ENCODE peak calls at places on chromosomes 6 and 20, in five cellular contexts. A is mammary epithelial cell, R is neural progenitor cell, S is brain microvascular endothelial cell, V is HepG2. P is an unnamed sample.

GRCh38 chr20:7703436-7703835 is 236.8 kb downstream of the HAO1 start:
- DNase-seq in A (no peak), R (no peak), S (no peak), V (no peak), P (no peak)

GRCh38 chr20:56411759-56412472 is at the start of gene CASS4:
- DNase-seq in A (no peak), R (no peak), S (peak), V (peak), P (peak)

GRCh38 chr6:167267896-167268528 is 23.1 kb upstream of the UNC93A start:
- DNase-seq in A (no peak), R (no peak), S (no peak), V (no peak), P (no peak)

GRCh38 chr6:144285798-144286502 is 815 bp downstream of the UTRN start:
- DNase-seq in A (peak), R (peak), S (peak), V (peak), P (no peak)

GRCh38 chr6:72619883-72620696 is 1.8 kb upstream of the KCNQ5 start:
- DNase-seq in A (no peak), R (peak), S (peak), V (no peak), P (peak)

GRCh38 chr6:122609881-122610689 is at the start of gene PKIB:
- DNase-seq in A (peak), R (peak), S (peak), V (peak), P (peak)

GRCh38 chr6:37359034-37359433 is 5.3 kb downstream of the RNF8 start:
- DNase-seq in A (no peak), R (no peak), S (no peak), V (no peak), P (no peak)

GRCh38 chr6:55875420-55875819 is at the start of gene BMP5:
- DNase-seq in A (no peak), R (peak), S (no peak), V (no peak), P (peak)

GRCh38 chr6:143164565-143165105 is 103.9 kb downstream of the AIG1 start:
- DNase-seq in A (no peak), R (no peak), S (no peak), V (no peak), P (no peak)

GRCh38 chr6:47525330-47526057 is 47.9 kb downstream of the CD2AP start:
- DNase-seq in A (no peak), R (no peak), S (no peak), V (no peak), P (no peak)

GRCh38 chr6:162058281-162058875 is 669.2 kb downstream of the PRKN start:
- DNase-seq in A (peak), R (no peak), S (no peak), V (peak), P (peak)

GRCh38 chr20:18056174-18057105 is 1.3 kb downstream of the OVOL2 start:
- DNase-seq in A (peak), R (peak), S (no peak), V (no peak), P (no peak)

GRCh38 chr6:2862712-2863174 is 21.1 kb upstream of the SERPINB1 start:
- DNase-seq in A (no peak), R (no peak), S (no peak), V (no peak), P (no peak)

DNA sequence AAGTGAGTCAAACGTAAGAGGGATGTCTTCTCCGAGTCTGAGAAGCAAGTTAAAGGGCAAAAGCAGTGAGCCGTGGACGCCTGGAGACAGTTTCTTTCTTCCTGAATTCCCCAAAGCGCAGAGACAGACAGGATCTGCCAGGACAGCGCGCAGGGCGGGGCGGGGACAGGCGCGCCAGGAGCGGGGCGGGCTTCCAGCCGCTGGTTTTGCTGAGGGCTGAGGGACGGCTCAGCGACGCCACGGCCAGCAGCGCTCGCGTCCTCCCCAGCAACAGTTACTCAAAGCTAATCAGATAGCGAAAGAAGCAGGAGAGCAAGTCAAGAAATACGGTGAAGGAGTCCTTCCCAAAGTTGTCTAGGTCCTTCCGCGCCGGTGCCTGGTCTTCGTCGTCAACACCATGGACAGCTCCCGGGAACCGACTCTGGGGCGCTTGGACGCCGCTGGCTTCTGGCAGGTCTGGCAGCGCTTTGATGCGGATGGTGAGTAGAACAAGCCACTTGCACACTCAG is at the start of gene SCGN:
- DNase-seq in A (peak), R (peak), S (peak), V (peak), P (peak)
- H3K4me3 ChIP-seq in A (no peak), R (peak), S (peak), V (peak), P (no peak)

GRCh38 chr6:34940030-34940434 is 51.0 kb downstream of the ANKS1A start:
- DNase-seq in A (no peak), R (no peak), S (no peak), V (peak), P (no peak)
- TF ChIP-seq CTCF in A (no peak), R (no peak), S (no peak), V (no peak), P (no peak)

GRCh38 chr6:4778086-4778485 is 1.9 kb downstream of the CDYL start:
- DNase-seq in A (peak), R (no peak), S (no peak), V (no peak), P (no peak)
- H3K4me3 ChIP-seq in A (no peak), R (peak), S (no peak), V (no peak), P (no peak)

DNA sequence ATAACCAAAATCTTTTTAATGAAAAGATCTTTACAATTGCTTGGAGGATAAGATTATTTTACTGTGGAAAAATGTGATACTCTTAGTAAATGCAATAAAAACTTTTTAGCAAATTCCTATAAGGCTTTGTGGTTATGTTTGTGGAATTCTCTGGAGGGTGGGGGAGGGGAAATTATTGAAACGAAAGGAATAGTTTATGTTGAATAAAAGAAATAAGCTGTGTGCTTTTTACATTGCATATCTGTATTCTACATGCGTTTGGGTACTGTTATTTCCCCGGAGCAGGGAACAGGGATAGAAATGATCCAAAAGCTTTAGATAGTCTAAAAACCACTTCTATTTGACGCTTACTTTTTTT is 143.8 kb downstream of the SLC16A10 start:
- DNase-seq in A (no peak), R (no peak), S (no peak), V (no peak), P (no peak)
- TF ChIP-seq CTCF in A (no peak), R (no peak), S (no peak), V (no peak), P (no peak)

GRCh38 chr6:34233867-34234266 is 2.8 kb upstream of the HMGA1 start:
- DNase-seq in A (no peak), R (no peak), S (no peak), V (no peak), P (no peak)
- H3K4me3 ChIP-seq in A (no peak), R (no peak), S (no peak), V (no peak), P (no peak)

DNA sequence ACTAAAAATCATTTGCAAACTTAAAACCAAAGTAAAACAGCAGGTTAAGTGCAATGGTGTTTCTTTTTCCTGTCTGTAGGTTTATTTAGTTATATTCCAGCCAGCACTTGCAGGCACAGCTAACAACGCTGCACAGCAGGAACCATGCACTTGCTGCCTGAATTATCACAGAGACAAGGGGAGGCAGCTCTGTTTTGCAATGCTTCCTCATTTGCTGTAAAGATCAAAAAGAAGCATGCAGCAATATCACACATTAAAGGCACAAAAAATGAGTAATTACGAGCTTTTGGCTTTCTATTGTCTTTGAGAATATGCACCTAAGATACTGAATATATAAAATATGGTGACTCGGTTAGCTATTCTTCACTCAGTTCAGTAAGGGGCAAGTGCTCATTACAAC is 241.9 kb downstream of the EPHA7 start:
- DNase-seq in A (no peak), R (no peak), S (no peak), V (no peak), P (no peak)
- TF ChIP-seq CTCF in A (no peak), R (no peak), S (no peak), V (no peak), P (no peak)

DNA sequence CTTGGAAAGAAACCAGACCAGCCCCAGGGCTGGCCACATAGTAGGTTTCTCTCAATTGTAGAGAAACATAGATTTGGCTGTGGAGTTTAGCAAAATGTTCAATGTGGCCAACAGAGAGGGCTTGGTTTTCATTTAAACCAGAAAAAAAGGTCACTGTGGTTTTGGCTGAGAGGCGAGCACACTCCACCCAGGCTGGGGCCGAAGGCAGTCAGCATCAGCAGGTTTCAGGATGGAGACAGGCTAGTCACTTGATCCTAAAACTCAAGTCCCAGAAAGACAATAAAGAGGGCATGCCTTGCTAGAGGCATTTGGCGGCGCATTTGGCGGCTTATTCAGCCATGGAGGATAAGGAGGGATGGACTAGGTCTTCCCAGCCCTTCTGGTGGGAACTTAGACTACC is 73.1 kb downstream of the PRND start:
- DNase-seq in A (no peak), R (no peak), S (no peak), V (no peak), P (peak)
- H3K4me3 ChIP-seq in A (no peak), R (no peak), S (no peak), V (no peak), P (no peak)

DNA sequence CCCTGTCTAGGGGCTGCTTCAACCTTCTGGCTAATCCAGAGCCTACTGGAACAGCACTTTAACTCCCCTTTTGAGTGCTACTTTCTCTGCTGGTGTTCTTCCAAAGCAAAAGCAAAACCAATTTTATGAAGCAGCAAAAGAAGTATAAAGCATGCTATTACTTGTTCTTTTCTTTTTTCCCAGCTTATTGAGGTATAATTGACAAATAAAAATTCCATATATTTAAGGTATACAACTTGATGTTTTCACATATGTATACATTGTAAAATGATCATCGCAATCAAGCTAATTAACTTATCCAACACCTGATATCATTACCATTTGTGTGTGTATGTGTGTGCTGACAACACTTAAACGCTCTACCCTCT is 14.9 kb downstream of the ID4 start:
- DNase-seq in A (no peak), R (no peak), S (no peak), V (no peak), P (no peak)
- TF ChIP-seq CTCF in A (no peak), R (no peak), S (no peak), V (no peak), P (no peak)

P was measured in astrocyte of the spinal cord.